ENCODE peak calls at places on chromosomes 3 and 15, in nine cellular contexts. B, X, L, S, C, D, I, T and G are unnamed samples.

GRCh38 chr15:38252481-38253311 is at the start of gene SPRED1:
- DNase-seq in B (peak), X (peak), L (no peak), S (peak), C (no peak), D (peak), I (no peak), T (peak), G (no peak)

GRCh38 chr3:108713801-108714200 is 43.4 kb downstream of the RETNLB start:
- DNase-seq in B (no peak), X (no peak), L (no peak), S (no peak), C (no peak), D (no peak), I (no peak), T (no peak), G (no peak)

GRCh38 chr3:6177417-6177816 is 683.5 kb upstream of the GRM7 start:
- DNase-seq in B (no peak), X (no peak), L (no peak), S (no peak), C (no peak), D (no peak), I (no peak), T (no peak), G (no peak)

GRCh38 chr3:188202358-188203138 is 48.6 kb downstream of the LPP start:
- DNase-seq in B (no peak), X (no peak), L (no peak), S (no peak), C (no peak), D (no peak), I (no peak), T (no peak), G (no peak)

GRCh38 chr3:158152186-158152585 is 42.3 kb downstream of the RSRC1 start:
- DNase-seq in B (peak), X (no peak), L (no peak), S (no peak), C (peak), D (no peak), I (no peak), T (no peak), G (no peak)

GRCh38 chr3:9013782-9014181 is 50.5 kb upstream of the RAD18 start:
- DNase-seq in B (no peak), X (no peak), L (no peak), S (no peak), C (no peak), D (peak), I (no peak), T (no peak), G (no peak)

GRCh38 chr15:59522988-59523461 is 85.0 kb downstream of the FAM81A start:
- DNase-seq in B (no peak), X (no peak), L (no peak), S (no peak), C (no peak), D (no peak), I (no peak), T (no peak), G (no peak)

GRCh38 chr3:164486150-164486549 is 592.1 kb downstream of the SI start:
- DNase-seq in B (peak), X (no peak), L (no peak), S (no peak), C (no peak), D (no peak), I (no peak), T (no peak), G (no peak)

GRCh38 chr3:9248232-9249191 is 934 bp downstream of the SRGAP3 start:
- DNase-seq in B (no peak), X (no peak), L (no peak), S (peak), C (no peak), D (no peak), I (no peak), T (no peak), G (no peak)

GRCh38 chr15:101045236-101045646 is 126.1 kb downstream of the LRRK1 start:
- DNase-seq in B (no peak), X (no peak), L (peak), S (peak), C (no peak), D (peak), I (no peak), T (no peak), G (no peak)

GRCh38 chr3:126852536-126852935 is 130.4 kb upstream of the PLXNA1 start:
- DNase-seq in B (no peak), X (no peak), L (no peak), S (no peak), C (no peak), D (peak), I (no peak), T (no peak), G (no peak)

GRCh38 chr15:31216210-31216911 is 110.3 kb upstream of the KLF13 start:
- DNase-seq in B (peak), X (peak), L (no peak), S (peak), C (no peak), D (no peak), I (no peak), T (peak), G (no peak)

GRCh38 chr3:13853978-13854296 is 25.9 kb downstream of the WNT7A start:
- DNase-seq in B (no peak), X (no peak), L (no peak), S (peak), C (peak), D (no peak), I (no peak), T (no peak), G (no peak)

GRCh38 chr3:51539291-51539891 is 872 bp downstream of the RAD54L2 start:
- DNase-seq in B (peak), X (peak), L (peak), S (no peak), C (no peak), D (no peak), I (no peak), T (peak), G (no peak)

GRCh38 chr3:74590620-74591262 is 23.7 kb downstream of the CNTN3 start:
- DNase-seq in B (no peak), X (no peak), L (no peak), S (no peak), C (no peak), D (no peak), I (no peak), T (no peak), G (no peak)

GRCh38 chr3:179560791-179561190 is 1.9 kb upstream of the ACTL6A start:
- DNase-seq in B (no peak), X (no peak), L (no peak), S (no peak), C (no peak), D (no peak), I (no peak), T (no peak), G (no peak)

GRCh38 chr3:61078016-61078415 is 173.2 kb downstream of the FHIT start:
- DNase-seq in B (no peak), X (no peak), L (no peak), S (no peak), C (no peak), D (no peak), I (no peak), T (no peak), G (no peak)

GRCh38 chr3:177287231-177287630 is 89.9 kb upstream of the TBL1XR1 start:
- DNase-seq in B (no peak), X (no peak), L (no peak), S (no peak), C (no peak), D (no peak), I (no peak), T (no peak), G (no peak)

GRCh38 chr15:70741677-70742293 is 21.6 kb downstream of the UACA start:
- DNase-seq in B (peak), X (no peak), L (peak), S (no peak), C (peak), D (no peak), I (no peak), T (no peak), G (no peak)

GRCh38 chr15:80502782-80503181 is 98.6 kb downstream of the ARNT2 start:
- DNase-seq in B (no peak), X (no peak), L (no peak), S (no peak), C (no peak), D (no peak), I (no peak), T (no peak), G (no peak)

GRCh38 chr3:87375231-87375682 is 98.9 kb upstream of the POU1F1 start:
- DNase-seq in B (no peak), X (no peak), L (no peak), S (peak), C (no peak), D (no peak), I (no peak), T (no peak), G (no peak)

GRCh38 chr3:16423947-16424673 is 89.4 kb downstream of the RFTN1 start:
- DNase-seq in B (no peak), X (no peak), L (no peak), S (no peak), C (no peak), D (no peak), I (peak), T (no peak), G (no peak)

GRCh38 chr3:56361731-56362130 is 106.5 kb downstream of the ERC2 start:
- DNase-seq in B (no peak), X (no peak), L (no peak), S (no peak), C (no peak), D (no peak), I (no peak), T (no peak), G (no peak)

GRCh38 chr3:47781326-47781684 is 388 bp downstream of the SMARCC1 start:
- DNase-seq in B (no peak), X (peak), L (peak), S (no peak), C (no peak), D (peak), I (no peak), T (peak), G (no peak)

GRCh38 chr3:16604433-16604832 is 790 bp downstream of the DAZL start:
- DNase-seq in B (no peak), X (no peak), L (no peak), S (peak), C (no peak), D (peak), I (no peak), T (no peak), G (no peak)

GRCh38 chr3:193347507-193348501 is 30.7 kb downstream of the ATP13A5 start:
- DNase-seq in B (no peak), X (no peak), L (no peak), S (no peak), C (no peak), D (no peak), I (no peak), T (no peak), G (no peak)

GRCh38 chr3:10198761-10199688 is 34.3 kb downstream of the IRAK2 start:
- DNase-seq in B (peak), X (no peak), L (no peak), S (no peak), C (no peak), D (no peak), I (peak), T (peak), G (no peak)

GRCh38 chr3:13353936-13354542 is 66.1 kb downstream of the NUP210 start:
- DNase-seq in B (no peak), X (peak), L (no peak), S (no peak), C (no peak), D (peak), I (no peak), T (no peak), G (no peak)

GRCh38 chr3:141407043-141407442 is 38.7 kb downstream of the ZBTB38 start:
- DNase-seq in B (peak), X (no peak), L (no peak), S (no peak), C (no peak), D (no peak), I (no peak), T (no peak), G (no peak)

GRCh38 chr3:29337565-29337964 is 56.7 kb downstream of the RBMS3 start:
- DNase-seq in B (no peak), X (no peak), L (no peak), S (no peak), C (no peak), D (no peak), I (no peak), T (no peak), G (no peak)

GRCh38 chr15:75327005-75327404 is 8.9 kb upstream of the COMMD4 start:
- DNase-seq in B (no peak), X (no peak), L (no peak), S (peak), C (no peak), D (peak), I (no peak), T (no peak), G (no peak)

GRCh38 chr15:52124270-52124878 is 11.8 kb upstream of the BCL2L10 start:
- DNase-seq in B (peak), X (no peak), L (no peak), S (no peak), C (peak), D (no peak), I (no peak), T (no peak), G (no peak)

GRCh38 chr3:58198362-58198761 is 12.4 kb downstream of the DNASE1L3 start:
- DNase-seq in B (no peak), X (no peak), L (no peak), S (no peak), C (no peak), D (no peak), I (no peak), T (no peak), G (no peak)

GRCh38 chr15:65245096-65245849 is 34.0 kb upstream of the CILP start:
- DNase-seq in B (peak), X (peak), L (no peak), S (peak), C (no peak), D (no peak), I (no peak), T (no peak), G (no peak)

DNA sequence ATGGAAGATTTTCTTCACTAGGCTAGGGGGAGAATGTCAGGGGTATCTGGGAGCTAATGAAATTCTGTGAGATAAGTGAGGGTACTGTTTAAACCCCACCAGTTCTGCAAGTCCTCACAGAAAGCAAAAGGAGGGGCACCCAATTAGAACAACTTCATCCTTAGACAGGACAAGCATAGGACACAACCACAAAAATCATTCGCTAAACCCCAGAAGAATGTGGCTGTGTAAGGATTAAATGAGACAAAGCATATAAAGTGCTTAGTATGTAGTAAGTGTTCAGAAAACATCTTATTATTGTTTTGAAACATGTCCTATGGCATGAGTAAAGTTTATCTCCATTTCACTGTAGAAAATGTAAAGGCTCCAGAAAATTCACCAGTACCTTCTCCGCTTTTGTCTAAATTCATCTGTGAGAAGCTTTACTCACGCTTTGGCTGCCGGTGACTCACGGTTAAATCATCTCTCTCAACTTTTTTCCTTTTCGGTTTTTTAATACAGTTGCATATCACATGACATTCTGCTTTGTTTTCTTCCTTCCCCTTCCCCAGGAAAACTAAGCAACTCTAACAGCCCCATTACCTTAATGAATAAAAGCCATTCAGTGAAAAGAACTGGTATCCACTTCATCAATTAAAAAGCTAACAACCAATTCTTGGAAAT is 1.7 kb downstream of the CLRN1 start:
- DNase-seq in B (peak), X (no peak), L (peak), S (no peak), C (peak), D (no peak), I (no peak), T (no peak), G (no peak)
- H3K4me3 ChIP-seq in B (no peak), X (no peak), L (no peak), S (no peak), C (no peak), D (no peak), I (no peak), T (no peak), G (no peak)

GRCh38 chr3:113659121-113659531 is 37.3 kb downstream of the USF3 start:
- DNase-seq in B (no peak), X (no peak), L (no peak), S (no peak), C (no peak), D (no peak), I (no peak), T (peak), G (no peak)
- H3K4me3 ChIP-seq in B (no peak), X (no peak), L (no peak), S (no peak), C (no peak), D (no peak), I (no peak), T (no peak), G (no peak)

GRCh38 chr3:44680921-44681455 is 31.5 kb upstream of the ZNF502 start:
- DNase-seq in B (peak), X (no peak), L (no peak), S (no peak), C (no peak), D (no peak), I (no peak), T (no peak), G (no peak)

GRCh38 chr3:44674211-44674610 is 25.7 kb downstream of the ZNF35 start:
- DNase-seq in B (no peak), X (no peak), L (no peak), S (no peak), C (no peak), D (no peak), I (no peak), T (no peak), G (no peak)

GRCh38 chr3:44682182-44682896 is 30.1 kb upstream of the ZNF502 start:
- DNase-seq in B (peak), X (no peak), L (peak), S (no peak), C (no peak), D (no peak), I (no peak), T (no peak), G (no peak)

GRCh38 chr3:44678480-44679116 is 30.1 kb downstream of the ZNF35 start:
- DNase-seq in B (no peak), X (no peak), L (no peak), S (no peak), C (no peak), D (no peak), I (no peak), T (no peak), G (no peak)
- H3K4me3 ChIP-seq in B (no peak), X (no peak), L (no peak), S (no peak), C (no peak), D (no peak), I (no peak), T (no peak), G (no peak)

GRCh38 chr3:101155828-101156227 is 162.6 kb upstream of the ABI3BP start:
- DNase-seq in B (no peak), X (no peak), L (no peak), S (no peak), C (no peak), D (no peak), I (no peak), T (no peak), G (no peak)

GRCh38 chr3:101154386-101154785 is 161.2 kb upstream of the ABI3BP start:
- DNase-seq in B (no peak), X (no peak), L (no peak), S (no peak), C (no peak), D (no peak), I (no peak), T (no peak), G (no peak)

GRCh38 chr3:101156787-101157345 is 163.5 kb downstream of the IMPG2 start:
- DNase-seq in B (no peak), X (no peak), L (no peak), S (no peak), C (no peak), D (no peak), I (no peak), T (no peak), G (no peak)

GRCh38 chr3:101159478-101159877 is 160.9 kb downstream of the IMPG2 start:
- DNase-seq in B (no peak), X (no peak), L (no peak), S (no peak), C (no peak), D (no peak), I (no peak), T (no peak), G (no peak)

GRCh38 chr3:101158374-101158773 is 162.0 kb downstream of the IMPG2 start:
- DNase-seq in B (peak), X (no peak), L (no peak), S (no peak), C (no peak), D (no peak), I (no peak), T (no peak), G (no peak)
- H3K4me3 ChIP-seq in B (no peak), X (no peak), L (no peak), S (no peak), C (no peak), D (no peak), I (no peak), T (no peak), G (no peak)

GRCh38 chr15:36527512-36528162 is 51.8 kb upstream of the CDIN1 start:
- DNase-seq in B (peak), X (no peak), L (no peak), S (no peak), C (no peak), D (peak), I (no peak), T (no peak), G (no peak)
- H3K4me3 ChIP-seq in B (no peak), X (no peak), L (no peak), S (no peak), C (no peak), D (no peak), I (no peak), T (no peak), G (no peak)

GRCh38 chr3:122679085-122679466 is 1.6 kb upstream of the PARP14 start:
- DNase-seq in B (peak), X (peak), L (peak), S (peak), C (peak), D (peak), I (no peak), T (peak), G (peak)
- H3K4me3 ChIP-seq in B (peak), X (no peak), L (peak), S (peak), C (peak), D (peak), I (peak), T (peak), G (no peak)

GRCh38 chr3:35639251-35640185 is at the start of gene ARPP21:
- DNase-seq in B (no peak), X (peak), L (no peak), S (peak), C (no peak), D (peak), I (no peak), T (peak), G (no peak)
- H3K4me3 ChIP-seq in B (no peak), X (peak), L (no peak), S (peak), C (peak), D (peak), I (no peak), T (no peak), G (peak)

DNA sequence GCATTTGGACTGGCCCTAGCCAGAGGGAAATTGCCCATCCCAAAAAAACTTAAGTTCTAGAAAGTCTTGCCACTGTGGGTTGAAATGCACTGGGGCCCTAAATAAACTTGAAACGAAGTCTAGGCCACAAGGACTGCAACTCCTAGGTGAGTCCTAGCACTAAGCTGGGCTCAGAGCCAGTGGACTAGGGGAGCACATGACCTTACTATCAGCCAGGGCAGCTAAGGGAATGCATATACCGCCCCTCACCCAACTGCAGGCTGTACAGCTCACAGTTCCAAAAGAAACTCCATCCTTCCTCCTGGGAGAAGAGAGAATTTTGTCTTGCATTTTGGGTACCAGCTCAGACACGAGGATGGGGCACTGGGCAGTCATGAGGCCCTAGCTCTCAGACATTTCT is 23.6 kb upstream of the TEX55 start:
- DNase-seq in B (no peak), X (no peak), L (no peak), S (no peak), C (no peak), D (no peak), I (no peak), T (no peak), G (no peak)
- H3K4me3 ChIP-seq in B (no peak), X (no peak), L (no peak), S (no peak), C (no peak), D (no peak), I (no peak), T (no peak), G (no peak)

GRCh38 chr3:114214542-114215341 is 22.6 kb downstream of the ZNF80 start:
- DNase-seq in B (no peak), X (no peak), L (no peak), S (no peak), C (no peak), D (no peak), I (no peak), T (peak), G (peak)
- H3K4me3 ChIP-seq in B (peak), X (no peak), L (no peak), S (no peak), C (no peak), D (no peak), I (peak), T (peak), G (no peak)